ENCODE peak calls at places on chromosomes 5 and 9, in seven cellular contexts. H is heart left ventricle, N is SJSA1, X is MM.1S, J is fibroblast of lung, Z is lower lobe of right lung, A is cardiac muscle cell. Q is an unnamed sample. For H3K27me3, the result is how much of the 10 kb centered on the place peaks cover.

GRCh38 chr5:173628501-173628900 is 12.1 kb upstream of the BOD1 start:
- DNase-seq in H (no peak), N (no peak), X (no peak), J (no peak), Z (no peak), A (no peak), Q (no peak)

GRCh38 chr9:92961627-92962302 is 14.4 kb downstream of the FGD3 start:
- DNase-seq in H (no peak), N (no peak), X (no peak), J (no peak), Z (no peak), A (no peak), Q (no peak)

GRCh38 chr5:132074772-132075718 is 1.5 kb downstream of the CSF2 start:
- DNase-seq in H (no peak), N (no peak), X (peak), J (no peak), Z (peak), A (no peak), Q (no peak)

GRCh38 chr5:158701406-158702177 is 398.1 kb downstream of the EBF1 start:
- DNase-seq in H (no peak), N (peak), X (no peak), J (no peak), Z (no peak), A (peak), Q (no peak)

GRCh38 chr5:7012057-7012456 is 298.8 kb downstream of the TENT4A start:
- DNase-seq in H (no peak), N (no peak), X (no peak), J (no peak), Z (no peak), A (no peak), Q (no peak)

GRCh38 chr5:19855031-19855430 is 133.0 kb downstream of the CDH18 start:
- DNase-seq in H (no peak), N (no peak), X (no peak), J (no peak), Z (no peak), A (no peak), Q (no peak)

GRCh38 chr9:18359335-18359734 is 114.6 kb upstream of the ADAMTSL1 start:
- DNase-seq in H (no peak), N (no peak), X (no peak), J (peak), Z (no peak), A (peak), Q (no peak)

GRCh38 chr5:61357745-61358144 is 25.7 kb downstream of the ZSWIM6 start:
- DNase-seq in H (no peak), N (no peak), X (no peak), J (no peak), Z (no peak), A (peak), Q (no peak)

GRCh38 chr5:19987594-19988345 is at the start of gene CDH18:
- DNase-seq in H (no peak), N (no peak), X (no peak), J (peak), Z (peak), A (peak), Q (no peak)

GRCh38 chr9:16721972-16722371 is 148.5 kb downstream of the BNC2 start:
- DNase-seq in H (peak), N (peak), X (no peak), J (peak), Z (no peak), A (peak), Q (no peak)

GRCh38 chr5:139271201-139272027 is 22.1 kb upstream of the MATR3 start:
- DNase-seq in H (no peak), N (peak), X (no peak), J (peak), Z (no peak), A (peak), Q (no peak)

GRCh38 chr9:78559449-78559885 is 262.5 kb downstream of the PSAT1 start:
- DNase-seq in H (no peak), N (peak), X (no peak), J (peak), Z (no peak), A (peak), Q (no peak)

GRCh38 chr5:57858905-57859304 is 376.3 kb upstream of the ACTBL2 start:
- DNase-seq in H (peak), N (no peak), X (no peak), J (peak), Z (no peak), A (peak), Q (no peak)

GRCh38 chr5:73446631-73447233 is 1.8 kb downstream of the FOXD1 start:
- DNase-seq in H (no peak), N (peak), X (peak), J (peak), Z (no peak), A (no peak), Q (no peak)

GRCh38 chr5:115068239-115069086 is 101.2 kb downstream of the TRIM36 start:
- DNase-seq in H (no peak), N (peak), X (peak), J (peak), Z (no peak), A (peak), Q (no peak)

GRCh38 chr5:180611140-180611850 is 20.0 kb upstream of the SCGB3A1 start:
- DNase-seq in H (no peak), N (no peak), X (no peak), J (no peak), Z (no peak), A (no peak), Q (no peak)

GRCh38 chr9:101716629-101717028 is 21.8 kb downstream of the GRIN3A start:
- DNase-seq in H (no peak), N (no peak), X (no peak), J (peak), Z (no peak), A (no peak), Q (no peak)

GRCh38 chr5:92927291-92927778 is 653.7 kb downstream of the NR2F1-AS1 start:
- DNase-seq in H (no peak), N (no peak), X (no peak), J (no peak), Z (peak), A (no peak), Q (no peak)

GRCh38 chr5:1521671-1522600 is 1.8 kb downstream of the LPCAT1 start:
- DNase-seq in H (no peak), N (peak), X (no peak), J (peak), Z (peak), A (peak), Q (peak)

GRCh38 chr5:53008751-53009150 is 19.6 kb downstream of the ITGA2 start:
- DNase-seq in H (no peak), N (no peak), X (no peak), J (no peak), Z (no peak), A (no peak), Q (no peak)

GRCh38 chr9:74281674-74282073 is 215.5 kb upstream of the RORB start:
- DNase-seq in H (no peak), N (no peak), X (peak), J (no peak), Z (no peak), A (no peak), Q (no peak)

GRCh38 chr5:173327084-173327947 is 898 bp downstream of the STC2 start:
- DNase-seq in H (no peak), N (no peak), X (no peak), J (peak), Z (no peak), A (peak), Q (no peak)

GRCh38 chr9:21579743-21580142 is 97.6 kb upstream of the IFNE start:
- DNase-seq in H (no peak), N (no peak), X (no peak), J (no peak), Z (no peak), A (peak), Q (no peak)

GRCh38 chr5:166535641-166536040 is 1755.8 kb upstream of the WWC1 start:
- DNase-seq in H (no peak), N (no peak), X (no peak), J (no peak), Z (no peak), A (no peak), Q (no peak)

GRCh38 chr9:124286292-124286931 is 28.7 kb downstream of the NEK6 start:
- DNase-seq in H (no peak), N (peak), X (peak), J (peak), Z (peak), A (peak), Q (peak)

GRCh38 chr9:92759990-92760893 is 4.4 kb downstream of the BICD2 start:
- DNase-seq in H (peak), N (no peak), X (no peak), J (no peak), Z (peak), A (no peak), Q (peak)

GRCh38 chr5:78008356-78008967 is 232.3 kb upstream of the TBCA start:
- DNase-seq in H (no peak), N (no peak), X (peak), J (peak), Z (no peak), A (peak), Q (no peak)

GRCh38 chr9:80701061-80701460 is 988.3 kb downstream of the TLE1 start:
- DNase-seq in H (no peak), N (no peak), X (no peak), J (no peak), Z (no peak), A (peak), Q (no peak)

GRCh38 chr5:134101686-134102439 is 12.6 kb upstream of the TCF7 start:
- DNase-seq in H (no peak), N (peak), X (peak), J (peak), Z (peak), A (peak), Q (peak)

GRCh38 chr9:83622433-83622813 is 520 bp upstream of the IDNK start:
- DNase-seq in H (no peak), N (no peak), X (no peak), J (no peak), Z (no peak), A (no peak), Q (no peak)

GRCh38 chr9:114200721-114201300 is 45.5 kb downstream of the COL27A1 start:
- DNase-seq in H (no peak), N (no peak), X (no peak), J (no peak), Z (peak), A (no peak), Q (no peak)

GRCh38 chr9:114196117-114196516 is 40.8 kb downstream of the COL27A1 start:
- DNase-seq in H (no peak), N (no peak), X (no peak), J (no peak), Z (no peak), A (no peak), Q (no peak)

GRCh38 chr9:114193090-114193489 is 37.8 kb downstream of the COL27A1 start:
- DNase-seq in H (no peak), N (no peak), X (no peak), J (no peak), Z (no peak), A (no peak), Q (no peak)

GRCh38 chr9:114198249-114199040 is 43.1 kb downstream of the COL27A1 start:
- DNase-seq in H (no peak), N (no peak), X (no peak), J (no peak), Z (no peak), A (no peak), Q (no peak)

DNA sequence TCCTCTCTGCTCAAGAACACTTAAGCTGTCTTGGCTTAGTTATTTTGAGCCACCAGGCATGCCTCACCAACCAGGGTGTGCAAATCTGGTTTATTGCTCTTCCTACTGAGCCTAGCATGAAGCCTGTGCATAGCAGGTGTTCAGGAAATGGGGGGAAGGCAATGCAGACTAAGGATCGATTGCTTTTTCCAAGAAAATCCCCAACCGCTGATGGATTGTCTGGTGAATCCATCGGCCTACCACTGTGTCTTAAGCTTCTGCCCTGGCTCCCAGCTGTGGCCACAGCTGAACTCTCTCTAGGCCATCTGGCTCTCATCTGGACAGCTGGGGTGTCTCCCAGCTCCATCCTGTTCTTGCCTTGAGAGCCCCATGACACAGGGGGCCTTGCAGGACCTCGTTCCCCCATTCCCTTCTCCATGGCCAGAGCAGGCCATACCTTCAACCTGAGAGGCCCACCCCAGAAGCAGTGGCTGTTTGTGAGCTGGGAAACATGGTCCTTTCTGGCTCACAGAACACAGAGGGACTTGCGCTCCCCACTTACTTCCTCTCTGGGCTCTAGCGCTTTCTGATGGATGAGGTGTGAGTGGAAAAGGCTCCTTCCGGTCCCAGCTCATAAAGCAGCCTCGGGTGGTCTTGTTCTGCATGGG is 41.7 kb downstream of the COL27A1 start:
- DNase-seq in H (no peak), N (no peak), X (no peak), J (peak), Z (no peak), A (no peak), Q (no peak)
- H3K4me3 ChIP-seq in H (no peak), N (no peak), X (no peak), J (no peak), Z (no peak), A (no peak), Q (no peak)

GRCh38 chr9:91119679-91120078 is 242.0 kb downstream of the AUH start:
- DNase-seq in H (no peak), N (peak), X (no peak), J (peak), Z (no peak), A (no peak), Q (no peak)

GRCh38 chr9:91119147-91119546 is 242.6 kb downstream of the AUH start:
- DNase-seq in H (no peak), N (no peak), X (no peak), J (peak), Z (no peak), A (peak), Q (no peak)

GRCh38 chr9:91117959-91118651 is 243.6 kb downstream of the AUH start:
- DNase-seq in H (peak), N (peak), X (no peak), J (peak), Z (peak), A (peak), Q (peak)

GRCh38 chr9:91122755-91123154 is 239.0 kb downstream of the AUH start:
- DNase-seq in H (no peak), N (no peak), X (no peak), J (no peak), Z (no peak), A (no peak), Q (no peak)

DNA sequence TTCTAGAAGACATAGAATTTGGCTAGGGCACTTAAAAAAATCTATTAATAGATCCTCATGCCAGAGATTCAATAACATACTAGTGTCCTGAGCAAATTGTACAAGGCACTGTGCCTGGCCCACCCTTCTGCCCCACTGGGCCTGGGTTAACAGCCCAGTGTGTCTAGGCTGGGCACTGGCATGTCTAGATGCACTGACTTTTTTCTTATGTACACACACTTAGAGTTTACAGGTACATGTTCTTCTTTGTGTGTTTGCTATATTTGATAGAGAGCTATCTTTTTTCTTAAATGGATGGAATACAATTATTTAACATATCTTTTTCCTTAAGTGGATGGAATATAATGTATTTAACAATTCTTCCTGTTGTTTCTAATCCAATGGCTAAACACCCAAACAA is 241.5 kb downstream of the AUH start:
- DNase-seq in H (no peak), N (no peak), X (no peak), J (no peak), Z (no peak), A (no peak), Q (no peak)
- H3K27me3 ChIP-seq in H (under half), N (under half), X (under half), J (under half), Z (under half), A (under half), Q (under half)

GRCh38 chr5:113806250-113806649 is 292.8 kb downstream of the YTHDC2 start:
- DNase-seq in H (no peak), N (no peak), X (no peak), J (peak), Z (no peak), A (peak), Q (no peak)
- H3K4me3 ChIP-seq in H (no peak), N (no peak), X (no peak), J (no peak), Z (no peak), A (no peak), Q (no peak)

DNA sequence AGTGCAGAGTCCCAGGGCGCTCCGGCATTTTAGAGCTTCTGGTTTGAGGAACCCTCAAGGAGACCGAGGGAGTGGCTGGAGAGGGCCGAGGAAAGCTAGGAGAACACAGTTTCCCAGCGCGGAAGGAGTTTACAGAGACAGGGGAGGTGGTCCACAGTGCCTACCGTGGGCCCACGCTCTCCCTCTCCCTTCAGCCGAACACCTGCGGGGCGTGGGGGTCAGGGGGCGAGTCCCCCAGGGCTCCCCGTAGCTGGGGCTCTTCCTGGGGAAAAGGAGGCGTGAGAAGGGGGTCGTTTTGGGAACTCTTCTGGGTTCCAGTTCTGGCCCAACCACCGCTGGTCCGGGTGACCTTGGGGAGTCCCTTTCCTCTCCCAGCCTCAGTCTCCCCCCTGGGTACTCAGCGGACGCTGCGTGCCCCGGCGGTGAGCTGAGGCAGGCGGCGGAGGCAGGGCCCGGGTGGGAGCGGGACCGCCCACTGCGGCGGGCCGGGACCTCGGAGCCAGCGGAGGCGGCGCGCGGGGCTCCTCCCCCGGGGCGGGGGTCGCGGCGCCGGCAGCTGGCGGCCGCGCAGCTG is 368 bp upstream of the FRMPD1 start:
- DNase-seq in H (no peak), N (no peak), X (no peak), J (no peak), Z (no peak), A (no peak), Q (no peak)
- H3K27me3 ChIP-seq in H (under half), N (under half), X (under half), J (under half), Z (half or more), A (half or more), Q (under half)

GRCh38 chr5:39587675-39588074 is 162.9 kb upstream of the DAB2 start:
- DNase-seq in H (no peak), N (no peak), X (no peak), J (no peak), Z (no peak), A (no peak), Q (no peak)
- H3K4me3 ChIP-seq in H (no peak), N (no peak), X (no peak), J (no peak), Z (no peak), A (no peak), Q (no peak)

GRCh38 chr5:63877961-63878360 is 84.3 kb downstream of the HTR1A start:
- DNase-seq in H (no peak), N (no peak), X (no peak), J (no peak), Z (no peak), A (no peak), Q (no peak)
- H3K27me3 ChIP-seq in H (under half), N (under half), X (under half), J (under half), Z (under half), A (under half), Q (under half)

GRCh38 chr9:129037767-129038098 is 1.3 kb downstream of the MIGA2 start:
- DNase-seq in H (no peak), N (no peak), X (no peak), J (no peak), Z (no peak), A (peak), Q (no peak)

GRCh38 chr9:129040113-129040643 is 3.8 kb downstream of the MIGA2 start:
- DNase-seq in H (no peak), N (no peak), X (no peak), J (no peak), Z (no peak), A (no peak), Q (no peak)

GRCh38 chr9:129036241-129036922 is at the start of gene MIGA2:
- DNase-seq in H (peak), N (peak), X (peak), J (peak), Z (peak), A (peak), Q (peak)

GRCh38 chr9:129036923-129037766 is 719 bp downstream of the MIGA2 start:
- DNase-seq in H (no peak), N (no peak), X (no peak), J (no peak), Z (no peak), A (no peak), Q (no peak)

DNA sequence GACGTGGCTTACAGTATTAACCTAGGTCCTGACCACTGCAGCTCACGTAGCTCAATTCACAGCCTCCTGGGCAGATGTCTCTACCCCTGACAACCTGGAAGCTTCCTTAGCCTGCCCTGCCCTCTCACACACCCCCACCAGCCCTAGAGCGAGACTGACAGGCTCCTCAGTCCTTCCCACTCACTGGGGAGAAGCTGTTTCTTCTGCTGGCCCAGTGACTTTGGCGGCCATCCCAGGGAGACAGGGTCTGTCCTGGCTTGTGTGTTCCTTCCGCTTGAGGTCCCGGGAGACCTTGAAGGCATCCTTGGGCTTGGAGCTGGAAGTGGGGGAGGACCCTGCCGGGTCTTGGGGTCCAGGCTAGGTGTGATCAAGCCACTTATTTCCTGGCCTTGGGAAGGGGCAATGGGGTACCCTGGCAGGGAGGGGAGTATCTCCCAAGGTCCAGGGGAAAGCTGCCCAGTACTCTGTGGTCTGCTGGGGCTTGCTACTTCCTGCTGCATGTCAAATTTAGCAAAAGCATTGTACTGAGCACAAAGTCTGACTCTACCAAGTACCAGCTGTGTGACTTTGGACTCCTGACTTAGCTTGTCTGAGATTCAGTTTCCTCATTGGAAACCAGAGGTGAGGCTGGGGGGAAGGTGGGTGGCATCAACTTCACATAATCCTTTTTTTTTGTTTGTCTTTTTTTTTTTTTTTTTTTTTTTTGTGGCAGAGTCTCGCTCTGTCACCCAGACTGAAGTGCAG is 1.9 kb downstream of the MIGA2 start:
- DNase-seq in H (peak), N (no peak), X (no peak), J (no peak), Z (no peak), A (peak), Q (no peak)
- H3K4me3 ChIP-seq in H (peak), N (no peak), X (no peak), J (peak), Z (no peak), A (no peak), Q (no peak)

Q was measured in right lobe of liver.